ENCODE peak calls at places on chromosomes 13 and 19, in six cellular contexts. One of them, this sample, is unnamed.

GRCh38 chr19:45768644-45769053 is 403 bp downstream of the SIX5 start:
- DNase-seq in neural crest cell: peak
- DNase-seq in stimulated activated CD4-positive, alpha-beta T cell treated with anti-CD3 and anti-CD28 coated beads, Interleukin-2, amount 100 ng/mL, for 48 hours: peak
- DNase-seq in NCI-H2081: no peak
- DNase-seq in amniotic stem cell: peak
- DNase-seq in NCI-H1092 treated with DMSO at 0.1 percent for 48 hours: no peak
- DNase-seq in this sample: peak

GRCh38 chr13:41960195-41960699 is 662 bp downstream of the VWA8 start:
- DNase-seq in NCI-H1092 treated with DMSO at 0.1 percent for 48 hours: no peak
- DNase-seq in stimulated activated CD4-positive, alpha-beta T cell treated with anti-CD3 and anti-CD28 coated beads, Interleukin-2, amount 100 ng/mL, for 48 hours: no peak
- DNase-seq in amniotic stem cell: no peak
- DNase-seq in NCI-H2081: peak
- DNase-seq in neural crest cell: no peak
- DNase-seq in this sample: no peak

GRCh38 chr19:32566246-32566830 is 14.7 kb upstream of the PDCD5 start:
- DNase-seq in amniotic stem cell: no peak
- DNase-seq in NCI-H1092 treated with DMSO at 0.1 percent for 48 hours: no peak
- DNase-seq in stimulated activated CD4-positive, alpha-beta T cell treated with anti-CD3 and anti-CD28 coated beads, Interleukin-2, amount 100 ng/mL, for 48 hours: no peak
- DNase-seq in neural crest cell: no peak
- DNase-seq in NCI-H2081: no peak
- DNase-seq in this sample: no peak

GRCh38 chr19:12723643-12724426 is at the start of gene TNPO2:
- DNase-seq in stimulated activated CD4-positive, alpha-beta T cell treated with anti-CD3 and anti-CD28 coated beads, Interleukin-2, amount 100 ng/mL, for 48 hours: peak
- DNase-seq in amniotic stem cell: no peak
- DNase-seq in NCI-H1092 treated with DMSO at 0.1 percent for 48 hours: peak
- DNase-seq in neural crest cell: peak
- DNase-seq in NCI-H2081: peak
- DNase-seq in this sample: no peak

GRCh38 chr13:42747399-42747873 is 33.9 kb upstream of the FAM216B start:
- DNase-seq in amniotic stem cell: peak
- DNase-seq in neural crest cell: no peak
- DNase-seq in NCI-H1092 treated with DMSO at 0.1 percent for 48 hours: no peak
- DNase-seq in NCI-H2081: peak
- DNase-seq in stimulated activated CD4-positive, alpha-beta T cell treated with anti-CD3 and anti-CD28 coated beads, Interleukin-2, amount 100 ng/mL, for 48 hours: no peak
- DNase-seq in this sample: peak

GRCh38 chr13:44648392-44649117 is 72.4 kb upstream of the TSC22D1 start:
- DNase-seq in stimulated activated CD4-positive, alpha-beta T cell treated with anti-CD3 and anti-CD28 coated beads, Interleukin-2, amount 100 ng/mL, for 48 hours: no peak
- DNase-seq in neural crest cell: no peak
- DNase-seq in NCI-H2081: no peak
- DNase-seq in amniotic stem cell: no peak
- DNase-seq in NCI-H1092 treated with DMSO at 0.1 percent for 48 hours: no peak
- DNase-seq in this sample: no peak

GRCh38 chr19:45076851-45077730 is 813 bp upstream of the ZNF296 start:
- DNase-seq in neural crest cell: no peak
- DNase-seq in NCI-H1092 treated with DMSO at 0.1 percent for 48 hours: no peak
- DNase-seq in stimulated activated CD4-positive, alpha-beta T cell treated with anti-CD3 and anti-CD28 coated beads, Interleukin-2, amount 100 ng/mL, for 48 hours: no peak
- DNase-seq in NCI-H2081: no peak
- DNase-seq in amniotic stem cell: no peak
- DNase-seq in this sample: no peak

GRCh38 chr19:10091892-10092641 is 6.0 kb downstream of the SHFL start:
- DNase-seq in NCI-H2081: no peak
- DNase-seq in amniotic stem cell: no peak
- DNase-seq in neural crest cell: no peak
- DNase-seq in NCI-H1092 treated with DMSO at 0.1 percent for 48 hours: no peak
- DNase-seq in stimulated activated CD4-positive, alpha-beta T cell treated with anti-CD3 and anti-CD28 coated beads, Interleukin-2, amount 100 ng/mL, for 48 hours: no peak
- DNase-seq in this sample: no peak

GRCh38 chr13:111506621-111507020 is 186.2 kb downstream of the TEX29 start:
- DNase-seq in amniotic stem cell: no peak
- DNase-seq in NCI-H1092 treated with DMSO at 0.1 percent for 48 hours: no peak
- DNase-seq in NCI-H2081: no peak
- DNase-seq in stimulated activated CD4-positive, alpha-beta T cell treated with anti-CD3 and anti-CD28 coated beads, Interleukin-2, amount 100 ng/mL, for 48 hours: no peak
- DNase-seq in neural crest cell: no peak
- DNase-seq in this sample: no peak

GRCh38 chr13:30796833-30797601 is 61.7 kb downstream of the ALOX5AP start:
- DNase-seq in neural crest cell: no peak
- DNase-seq in stimulated activated CD4-positive, alpha-beta T cell treated with anti-CD3 and anti-CD28 coated beads, Interleukin-2, amount 100 ng/mL, for 48 hours: no peak
- DNase-seq in NCI-H1092 treated with DMSO at 0.1 percent for 48 hours: peak
- DNase-seq in NCI-H2081: no peak
- DNase-seq in amniotic stem cell: no peak
- DNase-seq in this sample: no peak

This sample was measured in T1000.